ENCODE peak calls at places on chromosomes 2 and 18, in five cellular contexts. B is PC-9, P is body of pancreas, K is amygdala, J is Caki2. N is an unnamed sample.
A peak's percentile ranks its signal among the peaks of the same experiment; 100 is the strongest.

GRCh38 chr2:144280009-144280408 is 239.9 kb downstream of the ZEB2 start:
- DNase-seq in B (no peak), P (no peak), K (no peak), J (no peak), N (no peak)

GRCh38 chr2:150126839-150127238 is 360.6 kb downstream of the RND3 start:
- DNase-seq in B (no peak), P (no peak), K (no peak), J (no peak), N (no peak)

GRCh38 chr2:128307595-128307994 is 11.1 kb downstream of the HS6ST1 start:
- DNase-seq in B (no peak), P (no peak), K (no peak), J (no peak), N (no peak)

GRCh38 chr2:170587117-170587516 is 128.0 kb upstream of the SP5 start:
- DNase-seq in B (no peak), P (no peak), K (no peak), J (no peak), N (no peak)

GRCh38 chr2:213149949-213150314 is 1.5 kb downstream of the IKZF2 start:
- DNase-seq in B (no peak), P (no peak), K (no peak), J (no peak), N (no peak)

GRCh38 chr2:232211743-232212686 is 166.5 kb upstream of the ALPP start:
- DNase-seq in B (no peak), P (no peak), K (no peak), J (no peak), N (no peak)

GRCh38 chr2:173171924-173172643 is 96.4 kb downstream of the MAP3K20 start:
- DNase-seq in B (no peak), P (no peak), K (no peak), J (no peak), N (no peak)

GRCh38 chr18:79422022-79422782 is 26.5 kb downstream of the NFATC1 start:
- DNase-seq in B (no peak), P (no peak), K (no peak), J (no peak), N (no peak)

GRCh38 chr18:22265838-22266237 is 96.4 kb downstream of the GATA6 start:
- DNase-seq in B (no peak), P (no peak), K (no peak), J (no peak), N (no peak)

GRCh38 chr2:158656492-158657190 is 138.5 kb upstream of the DAPL1 start:
- DNase-seq in B (no peak), P (no peak), K (no peak), J (no peak), N (no peak)

GRCh38 chr2:232490221-232491138 is 2.8 kb upstream of the ECEL1 start:
- DNase-seq in B (no peak), P (peak; percentile 7), K (no peak), J (no peak), N (no peak)

GRCh38 chr2:218396688-218397501 is 2.8 kb upstream of the CTDSP1 start:
- DNase-seq in B (peak; percentile 54), P (peak; percentile 83), K (peak; percentile 50), J (peak; percentile 74), N (peak; percentile 55)

GRCh38 chr2:220336771-220337170 is 709.3 kb downstream of the SLC4A3 start:
- DNase-seq in B (no peak), P (no peak), K (no peak), J (no peak), N (no peak)

GRCh38 chr2:236972491-236973379 is 113.0 kb upstream of the COPS8 start:
- DNase-seq in B (peak; percentile 71), P (peak; percentile 25), K (no peak), J (peak; percentile 76), N (no peak)

GRCh38 chr2:15623481-15623796 is 31.8 kb downstream of the DDX1 start:
- DNase-seq in B (no peak), P (no peak), K (no peak), J (no peak), N (no peak)

GRCh38 chr2:43225788-43226557 is 433 bp downstream of the ZFP36L2 start:
- DNase-seq in B (no peak), P (peak; percentile 80), K (no peak), J (peak; percentile 81), N (peak; percentile 18)

GRCh38 chr2:164826293-164827243 is 15.1 kb downstream of the COBLL1 start:
- DNase-seq in B (peak; percentile 31), P (peak; percentile 84), K (no peak), J (no peak), N (no peak)

GRCh38 chr2:219684721-219685689 is 57.6 kb downstream of the SLC4A3 start:
- DNase-seq in B (peak; percentile 90), P (peak; percentile 74), K (no peak), J (peak; percentile 80), N (no peak)

GRCh38 chr18:28768791-28769768 is 592.1 kb upstream of the CDH2 start:
- DNase-seq in B (no peak), P (no peak), K (no peak), J (no peak), N (no peak)

GRCh38 chr2:236117861-236118269 is 50.3 kb downstream of the GBX2 start:
- DNase-seq in B (no peak), P (no peak), K (no peak), J (no peak), N (no peak)

GRCh38 chr2:19801367-19802087 is 100.3 kb downstream of the TTC32 start:
- DNase-seq in B (peak; percentile 96), P (peak; percentile 87), K (no peak), J (peak; percentile 99), N (no peak)

GRCh38 chr2:18911416-18911815 is 322.0 kb upstream of the NT5C1B start:
- DNase-seq in B (no peak), P (no peak), K (no peak), J (no peak), N (no peak)

GRCh38 chr2:138275881-138276280 is 225.7 kb upstream of the SPOPL start:
- DNase-seq in B (no peak), P (no peak), K (no peak), J (peak; percentile 26), N (no peak)

GRCh38 chr18:3319399-3319798 is 57.5 kb downstream of the MYL12B start:
- DNase-seq in B (no peak), P (no peak), K (no peak), J (no peak), N (no peak)

GRCh38 chr2:232328038-232328435 is 50.5 kb upstream of the ALPP start:
- DNase-seq in B (no peak), P (no peak), K (no peak), J (no peak), N (no peak)

GRCh38 chr2:209788925-209789324 is 17.3 kb downstream of the UNC80 start:
- DNase-seq in B (no peak), P (no peak), K (no peak), J (no peak), N (no peak)

GRCh38 chr18:37362158-37362890 is 203.3 kb downstream of the CELF4 start:
- DNase-seq in B (no peak), P (no peak), K (no peak), J (no peak), N (no peak)

GRCh38 chr2:241573741-241574140 is 15.2 kb downstream of the BOK start:
- DNase-seq in B (no peak), P (no peak), K (no peak), J (no peak), N (no peak)

GRCh38 chr2:44005831-44006230 is 10.0 kb upstream of the LRPPRC start:
- DNase-seq in B (no peak), P (no peak), K (no peak), J (no peak), N (no peak)

GRCh38 chr18:79936641-79937040 is 14.8 kb downstream of the SLC66A2 start:
- DNase-seq in B (no peak), P (no peak), K (no peak), J (no peak), N (no peak)

GRCh38 chr2:171523969-171524401 is 1.7 kb downstream of the CYBRD1 start:
- DNase-seq in B (peak; percentile 80), P (no peak), K (no peak), J (no peak), N (no peak)

GRCh38 chr2:239651859-239652258 is 251.0 kb upstream of the HDAC4 start:
- DNase-seq in B (no peak), P (no peak), K (no peak), J (no peak), N (no peak)

GRCh38 chr18:37721544-37722302 is 156.1 kb upstream of the CELF4 start:
- DNase-seq in B (no peak), P (no peak), K (no peak), J (no peak), N (no peak)

GRCh38 chr2:102436284-102436683 is 13.3 kb downstream of the IL18RAP start:
- DNase-seq in B (no peak), P (no peak), K (no peak), J (no peak), N (no peak)

GRCh38 chr2:241358470-241358869 is 2.4 kb downstream of the FARP2 start:
- DNase-seq in B (no peak), P (no peak), K (no peak), J (no peak), N (no peak)

GRCh38 chr18:50458366-50458765 is 83.5 kb downstream of the SKA1 start:
- DNase-seq in B (no peak), P (no peak), K (no peak), J (no peak), N (no peak)

GRCh38 chr2:231133365-231134114 is 8.7 kb upstream of the HTR2B start:
- DNase-seq in B (no peak), P (no peak), K (no peak), J (no peak), N (no peak)

GRCh38 chr2:178530625-178531142 is 50.4 kb downstream of the PLEKHA3 start:
- DNase-seq in B (no peak), P (no peak), K (no peak), J (no peak), N (no peak)

GRCh38 chr2:105787376-105788318 is 42.9 kb downstream of the NCK2 start:
- DNase-seq in B (no peak), P (no peak), K (no peak), J (no peak), N (no peak)

N was measured in occipital lobe.